ENCODE peak calls at places on chromosomes 4 and X, in ten cellular contexts. One of them, this sample, is unnamed.

GRCh38 chr4:1766336-1767057 is 26.6 kb upstream of the FGFR3 start:
- DNase-seq in epithelial cell of esophagus: no peak
- DNase-seq in heart right ventricle: no peak
- DNase-seq in lung microvascular endothelial cell: no peak
- DNase-seq in mesenchymal stem cell: no peak
- DNase-seq in activated CD8-positive, alpha-beta memory T cell treated with anti-CD3 and anti-CD28 coated beads for 4 hours: no peak
- DNase-seq in NCI-H1930: no peak
- DNase-seq in heart left ventricle: no peak
- DNase-seq in sigmoid colon: no peak
- DNase-seq in NCI-H1092: no peak
- DNase-seq in this sample: no peak

GRCh38 chr4:110164251-110164650 is 34.2 kb downstream of the ELOVL6 start:
- DNase-seq in epithelial cell of esophagus: peak
- DNase-seq in lung microvascular endothelial cell: no peak
- DNase-seq in heart left ventricle: no peak
- DNase-seq in sigmoid colon: no peak
- DNase-seq in NCI-H1930: no peak
- DNase-seq in NCI-H1092: no peak
- DNase-seq in activated CD8-positive, alpha-beta memory T cell treated with anti-CD3 and anti-CD28 coated beads for 4 hours: no peak
- DNase-seq in mesenchymal stem cell: peak
- DNase-seq in heart right ventricle: no peak
- DNase-seq in this sample: peak

GRCh38 chr4:8435656-8436121 is 4.8 kb downstream of the ACOX3 start:
- DNase-seq in NCI-H1930: no peak
- DNase-seq in epithelial cell of esophagus: peak
- DNase-seq in activated CD8-positive, alpha-beta memory T cell treated with anti-CD3 and anti-CD28 coated beads for 4 hours: no peak
- DNase-seq in heart right ventricle: no peak
- DNase-seq in mesenchymal stem cell: peak
- DNase-seq in heart left ventricle: no peak
- DNase-seq in NCI-H1092: no peak
- DNase-seq in sigmoid colon: no peak
- DNase-seq in lung microvascular endothelial cell: peak
- DNase-seq in this sample: peak

GRCh38 chrX:17564689-17565409 is 172.4 kb upstream of the SCML1 start:
- DNase-seq in lung microvascular endothelial cell: no peak
- DNase-seq in activated CD8-positive, alpha-beta memory T cell treated with anti-CD3 and anti-CD28 coated beads for 4 hours: no peak
- DNase-seq in sigmoid colon: peak
- DNase-seq in NCI-H1092: no peak
- DNase-seq in NCI-H1930: no peak
- DNase-seq in heart left ventricle: no peak
- DNase-seq in epithelial cell of esophagus: no peak
- DNase-seq in heart right ventricle: peak
- DNase-seq in mesenchymal stem cell: peak
- DNase-seq in this sample: peak

GRCh38 chr4:56511098-56511497 is 5.5 kb downstream of the ARL9 start:
- DNase-seq in NCI-H1930: no peak
- DNase-seq in epithelial cell of esophagus: no peak
- DNase-seq in mesenchymal stem cell: no peak
- DNase-seq in NCI-H1092: no peak
- DNase-seq in heart right ventricle: no peak
- DNase-seq in sigmoid colon: peak
- DNase-seq in lung microvascular endothelial cell: no peak
- DNase-seq in heart left ventricle: no peak
- DNase-seq in activated CD8-positive, alpha-beta memory T cell treated with anti-CD3 and anti-CD28 coated beads for 4 hours: no peak
- DNase-seq in this sample: no peak

GRCh38 chrX:124335598-124335997 is 3.1 kb downstream of the TEX13D start:
- DNase-seq in NCI-H1092: no peak
- DNase-seq in heart left ventricle: no peak
- DNase-seq in activated CD8-positive, alpha-beta memory T cell treated with anti-CD3 and anti-CD28 coated beads for 4 hours: no peak
- DNase-seq in mesenchymal stem cell: no peak
- DNase-seq in epithelial cell of esophagus: no peak
- DNase-seq in sigmoid colon: no peak
- DNase-seq in heart right ventricle: no peak
- DNase-seq in lung microvascular endothelial cell: no peak
- DNase-seq in NCI-H1930: no peak
- DNase-seq in this sample: no peak

GRCh38 chr4:100517864-100518341 is at the start of gene EMCN:
- DNase-seq in NCI-H1092: no peak
- DNase-seq in epithelial cell of esophagus: no peak
- DNase-seq in heart left ventricle: peak
- DNase-seq in NCI-H1930: no peak
- DNase-seq in heart right ventricle: no peak
- DNase-seq in activated CD8-positive, alpha-beta memory T cell treated with anti-CD3 and anti-CD28 coated beads for 4 hours: no peak
- DNase-seq in lung microvascular endothelial cell: peak
- DNase-seq in sigmoid colon: no peak
- DNase-seq in mesenchymal stem cell: peak
- DNase-seq in this sample: peak

GRCh38 chrX:120304241-120304640 is 7.0 kb downstream of the TMEM255A start:
- DNase-seq in NCI-H1930: no peak
- DNase-seq in NCI-H1092: no peak
- DNase-seq in lung microvascular endothelial cell: no peak
- DNase-seq in mesenchymal stem cell: no peak
- DNase-seq in heart right ventricle: no peak
- DNase-seq in activated CD8-positive, alpha-beta memory T cell treated with anti-CD3 and anti-CD28 coated beads for 4 hours: no peak
- DNase-seq in epithelial cell of esophagus: no peak
- DNase-seq in heart left ventricle: no peak
- DNase-seq in sigmoid colon: no peak
- DNase-seq in this sample: no peak

GRCh38 chrX:100407147-100407783 is 2.8 kb downstream of the PCDH19 start:
- DNase-seq in heart right ventricle: no peak
- DNase-seq in epithelial cell of esophagus: no peak
- DNase-seq in activated CD8-positive, alpha-beta memory T cell treated with anti-CD3 and anti-CD28 coated beads for 4 hours: no peak
- DNase-seq in NCI-H1092: no peak
- DNase-seq in heart left ventricle: no peak
- DNase-seq in lung microvascular endothelial cell: no peak
- DNase-seq in sigmoid colon: no peak
- DNase-seq in NCI-H1930: no peak
- DNase-seq in mesenchymal stem cell: no peak
- DNase-seq in this sample: no peak

GRCh38 chr4:74365761-74366160 is 816 bp downstream of the EREG start:
- DNase-seq in heart right ventricle: peak
- DNase-seq in mesenchymal stem cell: peak
- DNase-seq in NCI-H1930: no peak
- DNase-seq in sigmoid colon: peak
- DNase-seq in activated CD8-positive, alpha-beta memory T cell treated with anti-CD3 and anti-CD28 coated beads for 4 hours: no peak
- DNase-seq in NCI-H1092: peak
- DNase-seq in lung microvascular endothelial cell: peak
- DNase-seq in epithelial cell of esophagus: peak
- DNase-seq in heart left ventricle: no peak
- DNase-seq in this sample: no peak

GRCh38 chrX:46572295-46572936 is 1.1 kb upstream of the CHST7 start:
- DNase-seq in epithelial cell of esophagus: peak
- DNase-seq in sigmoid colon: no peak
- DNase-seq in NCI-H1930: no peak
- DNase-seq in lung microvascular endothelial cell: no peak
- DNase-seq in NCI-H1092: no peak
- DNase-seq in heart right ventricle: no peak
- DNase-seq in mesenchymal stem cell: no peak
- DNase-seq in heart left ventricle: no peak
- DNase-seq in activated CD8-positive, alpha-beta memory T cell treated with anti-CD3 and anti-CD28 coated beads for 4 hours: no peak
- DNase-seq in this sample: no peak

GRCh38 chr4:113957961-113958360 is 21.5 kb downstream of the ARSJ start:
- DNase-seq in activated CD8-positive, alpha-beta memory T cell treated with anti-CD3 and anti-CD28 coated beads for 4 hours: no peak
- DNase-seq in NCI-H1930: no peak
- DNase-seq in epithelial cell of esophagus: no peak
- DNase-seq in NCI-H1092: no peak
- DNase-seq in heart left ventricle: no peak
- DNase-seq in sigmoid colon: no peak
- DNase-seq in lung microvascular endothelial cell: no peak
- DNase-seq in mesenchymal stem cell: peak
- DNase-seq in heart right ventricle: no peak
- DNase-seq in this sample: peak

GRCh38 chrX:23334871-23335599 is 386 bp downstream of the PTCHD1 start:
- DNase-seq in NCI-H1092: peak
- DNase-seq in heart left ventricle: no peak
- DNase-seq in sigmoid colon: no peak
- DNase-seq in heart right ventricle: no peak
- DNase-seq in mesenchymal stem cell: no peak
- DNase-seq in NCI-H1930: no peak
- DNase-seq in epithelial cell of esophagus: no peak
- DNase-seq in lung microvascular endothelial cell: peak
- DNase-seq in activated CD8-positive, alpha-beta memory T cell treated with anti-CD3 and anti-CD28 coated beads for 4 hours: no peak
- DNase-seq in this sample: no peak

GRCh38 chrX:2501246-2502102 is 698 bp upstream of the DHRSX start:
- DNase-seq in activated CD8-positive, alpha-beta memory T cell treated with anti-CD3 and anti-CD28 coated beads for 4 hours: no peak
- DNase-seq in epithelial cell of esophagus: no peak
- DNase-seq in heart right ventricle: no peak
- DNase-seq in NCI-H1930: no peak
- DNase-seq in mesenchymal stem cell: no peak
- DNase-seq in heart left ventricle: no peak
- DNase-seq in sigmoid colon: no peak
- DNase-seq in lung microvascular endothelial cell: no peak
- DNase-seq in NCI-H1092: no peak
- DNase-seq in this sample: no peak

GRCh38 chr4:151329217-151330007 is 4.0 kb upstream of the SH3D19 start:
- DNase-seq in NCI-H1930: no peak
- DNase-seq in lung microvascular endothelial cell: no peak
- DNase-seq in sigmoid colon: no peak
- DNase-seq in mesenchymal stem cell: no peak
- DNase-seq in NCI-H1092: no peak
- DNase-seq in heart right ventricle: no peak
- DNase-seq in activated CD8-positive, alpha-beta memory T cell treated with anti-CD3 and anti-CD28 coated beads for 4 hours: no peak
- DNase-seq in epithelial cell of esophagus: peak
- DNase-seq in heart left ventricle: no peak
- DNase-seq in this sample: peak

GRCh38 chrX:3232262-3232950 is 114.0 kb downstream of the MXRA5 start:
- DNase-seq in NCI-H1930: no peak
- DNase-seq in sigmoid colon: no peak
- DNase-seq in lung microvascular endothelial cell: no peak
- DNase-seq in heart right ventricle: no peak
- DNase-seq in heart left ventricle: no peak
- DNase-seq in NCI-H1092: no peak
- DNase-seq in mesenchymal stem cell: peak
- DNase-seq in activated CD8-positive, alpha-beta memory T cell treated with anti-CD3 and anti-CD28 coated beads for 4 hours: no peak
- DNase-seq in epithelial cell of esophagus: no peak
- DNase-seq in this sample: no peak